ENCODE peak calls at places on chromosomes 13 and 19, in four cellular contexts. C is thoracic aorta, D is brain microvascular endothelial cell, B is AG04450. V is an unnamed sample.

GRCh38 chr19:17209126-17210036 is 5.8 kb upstream of the USE1 start:
- DNase-seq in C (no peak), D (no peak), B (no peak), V (no peak)

GRCh38 chr13:107680115-107680514 is 535.2 kb downstream of the LIG4 start:
- DNase-seq in C (no peak), D (no peak), B (no peak), V (no peak)

GRCh38 chr19:43872547-43873336 is 45.6 kb downstream of the ZNF283 start:
- DNase-seq in C (no peak), D (no peak), B (no peak), V (no peak)

GRCh38 chr13:64078025-64078424 is 2662.4 kb upstream of the PCDH20 start:
- DNase-seq in C (no peak), D (no peak), B (no peak), V (no peak)

GRCh38 chr19:1668339-1669123 is 16.1 kb upstream of the TCF3 start:
- DNase-seq in C (no peak), D (no peak), B (no peak), V (no peak)

GRCh38 chr13:99405966-99406365 is 95.3 kb upstream of the TM9SF2 start:
- DNase-seq in C (no peak), D (no peak), B (no peak), V (no peak)

GRCh38 chr13:73216381-73216831 is 157.6 kb downstream of the KLF5 start:
- DNase-seq in C (no peak), D (no peak), B (no peak), V (no peak)

GRCh38 chr19:12513531-12514061 is 29.0 kb upstream of the ZNF709 start:
- DNase-seq in C (no peak), D (no peak), B (no peak), V (peak; percentile 20)

GRCh38 chr13:19056984-19057490 is 124.6 kb downstream of the TUBA3C start:
- DNase-seq in C (no peak), D (no peak), B (no peak), V (no peak)

GRCh38 chr13:33334831-33335230 is 49.3 kb upstream of the STARD13 start:
- DNase-seq in C (no peak), D (no peak), B (no peak), V (no peak)

GRCh38 chr13:94813920-94814500 is 101.7 kb upstream of the SOX21 start:
- DNase-seq in C (no peak), D (no peak), B (no peak), V (no peak)

GRCh38 chr13:70107498-70108271 is at the start of gene ATXN8OS:
- DNase-seq in C (no peak), D (no peak), B (no peak), V (no peak)

GRCh38 chr19:19409235-19410030 is 4.0 kb downstream of the GATAD2A start:
- DNase-seq in C (no peak), D (no peak), B (no peak), V (no peak)

GRCh38 chr13:40377783-40378182 is 288.7 kb downstream of the FOXO1 start:
- DNase-seq in C (no peak), D (peak; percentile 80), B (no peak), V (no peak)

GRCh38 chr19:47226426-47227346 is 4.3 kb downstream of the BBC3 start:
- DNase-seq in C (peak; percentile 39), D (no peak), B (no peak), V (peak; percentile 24)

GRCh38 chr13:50636007-50636704 is 207.3 kb downstream of the DLEU7 start:
- DNase-seq in C (no peak), D (no peak), B (no peak), V (no peak)

GRCh38 chr19:16518061-16518460 is 21.9 kb downstream of the C19orf44 start:
- DNase-seq in C (no peak), D (no peak), B (no peak), V (no peak)

GRCh38 chr19:17777840-17778620 is 16.9 kb upstream of the B3GNT3 start:
- DNase-seq in C (no peak), D (peak; percentile 61), B (no peak), V (no peak)

GRCh38 chr19:39293394-39293793 is 2.8 kb upstream of the IFNL1 start:
- DNase-seq in C (no peak), D (no peak), B (no peak), V (no peak)

GRCh38 chr13:57946361-57946760 is 314.8 kb downstream of the PCDH17 start:
- DNase-seq in C (no peak), D (no peak), B (no peak), V (no peak)

GRCh38 chr19:1805401-1806183 is 6.5 kb downstream of the ATP8B3 start:
- DNase-seq in C (no peak), D (no peak), B (no peak), V (no peak)

GRCh38 chr19:38452430-38453366 is 19.2 kb downstream of the RYR1 start:
- DNase-seq in C (no peak), D (no peak), B (no peak), V (no peak)

GRCh38 chr13:110944121-110944967 is 29.5 kb upstream of the ANKRD10 start:
- DNase-seq in C (no peak), D (peak; percentile 52), B (peak; percentile 20), V (no peak)

GRCh38 chr19:11458236-11458900 is 22.5 kb downstream of the ELAVL3 start:
- DNase-seq in C (no peak), D (no peak), B (no peak), V (no peak)

GRCh38 chr13:94705081-94705751 is 7.1 kb downstream of the SOX21 start:
- DNase-seq in C (no peak), D (no peak), B (no peak), V (no peak)

GRCh38 chr13:65595881-65596280 is 1634.3 kb downstream of the PCDH9 start:
- DNase-seq in C (no peak), D (peak; percentile 39), B (peak; percentile 8), V (no peak)

GRCh38 chr13:102011539-102011938 is 390.3 kb downstream of the FGF14 start:
- DNase-seq in C (no peak), D (no peak), B (no peak), V (no peak)

GRCh38 chr13:98977568-98978270 is at the start of gene DOCK9:
- DNase-seq in C (no peak), D (peak; percentile 74), B (no peak), V (peak; percentile 90)

GRCh38 chr13:37700887-37701286 is 102.3 kb upstream of the POSTN start:
- DNase-seq in C (no peak), D (peak; percentile 36), B (no peak), V (no peak)

GRCh38 chr13:95704510-95704909 is 27.6 kb downstream of the DNAJC3 start:
- DNase-seq in C (no peak), D (peak; percentile 4), B (no peak), V (no peak)

DNA sequence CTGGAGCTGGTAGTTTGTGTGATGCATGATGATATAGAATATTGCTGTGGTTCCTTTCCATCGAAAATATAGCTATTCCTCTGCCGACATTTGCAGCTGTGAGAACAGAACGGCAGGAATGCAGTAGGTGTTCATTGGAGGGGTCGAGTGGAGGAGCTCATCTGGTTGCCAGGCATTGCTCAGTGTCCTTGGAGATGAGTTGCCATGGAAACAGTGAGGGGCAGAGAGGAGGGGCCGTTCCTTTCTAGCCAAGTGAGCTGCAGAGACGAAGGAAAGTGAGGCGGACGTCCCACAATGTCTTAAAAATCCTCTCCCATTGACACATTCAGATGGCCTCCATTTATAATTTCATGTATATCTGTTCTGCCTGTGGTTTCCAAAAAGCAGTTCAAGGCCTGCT is 41.1 kb upstream of the ZNF835 start:
- DNase-seq in C (no peak), D (no peak), B (no peak), V (peak; percentile 74)
- H3K27ac ChIP-seq in C (no peak overlapping the region), D (no peak overlapping the region), B (no peak overlapping the region), V (peak overlapping the region; percentile 76)

DNA sequence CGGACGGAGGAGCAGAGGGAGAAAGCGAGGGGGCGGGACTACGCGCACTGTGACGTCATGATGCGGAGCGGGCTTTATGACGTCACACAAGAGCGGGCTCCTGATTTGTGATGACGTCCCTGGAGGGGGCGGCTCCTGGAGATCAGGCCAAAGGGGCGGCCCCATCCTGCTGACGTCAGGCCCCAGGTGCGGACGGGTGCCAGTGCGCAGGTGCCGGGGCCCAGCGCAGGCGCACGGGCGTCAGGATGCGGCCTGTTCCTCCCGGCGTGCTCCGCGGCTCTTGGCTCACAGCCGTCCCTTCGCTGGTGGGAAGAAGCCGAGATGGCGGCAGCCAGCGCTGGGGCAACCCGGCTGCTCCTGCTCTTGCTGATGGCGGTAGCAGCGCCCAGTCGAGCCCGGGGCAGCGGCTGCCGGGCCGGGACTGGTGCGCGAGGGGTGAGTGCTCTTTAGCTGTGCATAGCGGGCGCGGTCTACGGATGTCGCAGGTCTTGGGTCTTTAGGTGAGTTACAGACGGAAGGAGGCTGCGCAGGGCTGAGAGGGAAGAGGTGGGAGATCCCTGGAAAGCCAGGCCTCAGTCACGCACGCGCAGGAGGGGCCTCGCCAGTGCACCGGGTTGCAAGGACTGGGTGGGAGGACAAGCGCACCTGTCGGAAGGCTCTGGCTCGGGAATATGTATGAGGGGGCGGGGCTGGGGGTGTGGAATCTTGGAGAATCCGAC is at the start of the genes EMC10 and GARIN5A:
- DNase-seq in C (peak; percentile 53), D (peak; percentile 92), B (peak; percentile 86), V (peak; percentile 91)
- H3K4me3 ChIP-seq in C (peak within 1 kb of the TSS; percentile 97), D (peak within 1 kb of the TSS; percentile 87), B (peak within 1 kb of the TSS; percentile 90), V (peak within 1 kb of the TSS; percentile 99)

GRCh38 chr13:22028831-22029230 is 358.0 kb downstream of the FGF9 start:
- DNase-seq in C (no peak), D (no peak), B (no peak), V (no peak)

GRCh38 chr13:22032905-22033304 is 362.0 kb downstream of the FGF9 start:
- DNase-seq in C (no peak), D (no peak), B (no peak), V (no peak)

GRCh38 chr13:22027561-22027960 is 356.7 kb downstream of the FGF9 start:
- DNase-seq in C (no peak), D (no peak), B (no peak), V (no peak)

GRCh38 chr13:22031702-22032286 is 360.9 kb downstream of the FGF9 start:
- DNase-seq in C (no peak), D (no peak), B (no peak), V (no peak)

DNA sequence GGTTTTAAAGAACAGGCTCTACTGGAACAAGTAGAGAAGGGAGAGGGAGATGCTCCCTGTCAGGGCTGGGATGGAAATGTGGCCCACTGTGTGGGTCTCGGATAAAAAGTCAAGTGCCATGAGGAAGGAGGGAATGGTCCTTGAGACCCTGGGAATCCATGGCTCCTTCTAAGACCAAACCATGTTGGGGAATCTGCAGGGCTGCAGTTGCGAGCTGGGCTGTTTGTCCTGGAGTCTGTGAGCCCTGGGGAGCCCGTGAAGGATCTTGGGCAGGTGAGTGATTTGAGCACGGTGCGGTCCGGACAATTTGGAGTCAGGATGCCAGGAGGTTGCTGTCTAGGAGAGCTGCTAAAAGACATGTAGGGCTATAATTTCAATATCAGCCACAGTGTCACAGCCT is 359.4 kb downstream of the FGF9 start:
- DNase-seq in C (no peak), D (no peak), B (no peak), V (no peak)
- TF ChIP-seq CTCF in C (no peak), D (no peak), B (no peak), V (no peak)

DNA sequence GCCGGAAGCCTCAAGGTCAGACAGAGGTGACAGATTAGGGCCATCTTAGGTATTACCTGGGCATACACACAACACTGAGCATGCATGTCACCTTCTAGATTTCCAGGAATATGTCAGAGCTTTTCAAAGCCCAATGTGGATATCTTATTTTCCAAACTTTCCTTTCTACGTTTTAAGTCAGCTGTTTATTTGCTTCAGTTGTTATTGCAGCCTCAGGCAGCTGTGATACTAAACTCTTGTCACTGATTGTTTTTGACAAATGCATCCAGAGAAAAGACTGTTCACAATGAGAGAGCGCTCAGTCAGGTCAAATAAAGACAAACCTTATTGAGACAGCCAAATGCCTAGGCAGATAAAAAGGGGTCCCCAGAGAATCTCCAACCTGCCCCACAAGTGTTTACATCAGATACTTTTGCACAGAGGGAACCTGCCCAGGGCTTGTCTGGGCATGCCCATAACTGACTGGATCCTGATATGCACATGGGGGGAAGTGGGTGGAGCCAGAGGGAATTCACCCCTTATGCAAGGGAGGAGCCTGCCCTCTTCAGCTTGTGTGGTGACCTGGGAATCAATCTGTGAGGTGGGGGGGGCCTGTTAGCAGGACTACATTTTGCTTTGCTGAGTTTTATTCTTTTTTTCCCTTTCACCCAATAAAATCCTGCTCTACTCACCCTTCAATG is 28.5 kb downstream of the MED4 start:
- DNase-seq in C (no peak), D (no peak), B (no peak), V (no peak)
- H3K27ac ChIP-seq in C (no peak overlapping the region), D (no peak overlapping the region), B (no peak overlapping the region), V (no peak overlapping the region)

V was measured in dorsolateral prefrontal cortex.